ENCODE peak calls at places on chromosome 12, in six cellular contexts. Y is ELR, W is occipital lobe, S is ecto neural progenitor cell, J is T follicular helper cell, L is nephron progenitor cell. R is an unnamed sample.

GRCh38 chr12:12198124-12198523 is 68.7 kb downstream of the LRP6 start:
- DNase-seq in L (no peak), Y (no peak), S (no peak), J (no peak), W (no peak), R (no peak)

GRCh38 chr12:116565963-116566362 is 6.8 kb downstream of the MAP1LC3B2 start:
- DNase-seq in L (no peak), Y (no peak), W (no peak), J (no peak), S (no peak), R (no peak)

GRCh38 chr12:50166776-50167025 is 468 bp downstream of the CERS5 start:
- DNase-seq in W (no peak), L (no peak), S (no peak), Y (peak; percentile 57), J (no peak), R (no peak)

GRCh38 chr12:131390408-131391100 is 320.3 kb upstream of the SFSWAP start:
- DNase-seq in L (peak; percentile 86), Y (no peak), S (peak; percentile 77), W (peak; percentile 12), J (no peak), R (no peak)

GRCh38 chr12:58248599-58248998 is 307.2 kb downstream of the ATP23 start:
- DNase-seq in S (no peak), Y (no peak), L (no peak), J (no peak), W (no peak), R (no peak)

GRCh38 chr12:45369065-45369464 is 153.2 kb downstream of the ANO6 start:
- DNase-seq in Y (peak; percentile 80), W (no peak), J (no peak), S (no peak), L (no peak), R (no peak)

GRCh38 chr12:44053550-44054243 is 217.8 kb downstream of the TMEM117 start:
- DNase-seq in W (no peak), S (no peak), J (no peak), L (no peak), Y (no peak), R (no peak)

GRCh38 chr12:51915003-51915625 is 7.8 kb downstream of the ACVRL1 start:
- DNase-seq in Y (no peak), L (no peak), S (no peak), W (no peak), J (no peak), R (no peak)

GRCh38 chr12:130961921-130962326 is 8.2 kb downstream of the ADGRD1 start:
- DNase-seq in W (no peak), J (no peak), L (no peak), Y (no peak), S (peak; percentile 41), R (no peak)

GRCh38 chr12:64780531-64781373 is 21.5 kb upstream of the GNS start:
- DNase-seq in Y (no peak), S (peak; percentile 80), L (peak; percentile 70), W (no peak), J (no peak), R (peak; percentile 4)

GRCh38 chr12:48988030-48988649 is 10.0 kb downstream of the WNT1 start:
- DNase-seq in J (peak; percentile 63), S (peak; percentile 94), Y (peak; percentile 69), L (peak; percentile 90), W (peak; percentile 37), R (no peak)

GRCh38 chr12:52280796-52281560 is 6.5 kb downstream of the KRT86 start:
- DNase-seq in Y (peak; percentile 99), S (peak; percentile 43), W (no peak), L (no peak), J (no peak), R (no peak)

GRCh38 chr12:86249856-86250255 is 6.3 kb downstream of the MGAT4C start:
- DNase-seq in Y (peak; percentile 67), J (no peak), S (no peak), W (no peak), L (no peak), R (no peak)

GRCh38 chr12:65742481-65742971 is 81.8 kb upstream of the HMGA2 start:
- DNase-seq in W (peak; percentile 1), J (no peak), L (peak; percentile 48), S (peak; percentile 87), Y (peak; percentile 65), R (peak; percentile 10)

GRCh38 chr12:100672075-100672592 is 98.7 kb downstream of the GAS2L3 start:
- DNase-seq in W (no peak), L (peak; percentile 54), S (peak; percentile 75), Y (peak; percentile 40), J (no peak), R (no peak)

GRCh38 chr12:70683976-70684375 is 46.7 kb upstream of the PTPRB start:
- DNase-seq in J (no peak), Y (no peak), L (no peak), S (no peak), W (no peak), R (no peak)

R was measured in dorsolateral prefrontal cortex.